ENCODE peak calls at places on chromosomes 3 and 15, in eight cellular contexts. A is DMS153; M is amygdala; I is activated naive CD4-positive, alpha-beta T cell; P is IMR-90; F is tibial artery; X is Daoy; K is ovary. U is an unnamed sample.

GRCh38 chr3:189664311-189664710 is 33.1 kb downstream of the TP63 start:
- DNase-seq in K (no peak), A (no peak), X (peak; percentile 60), F (no peak), P (peak; percentile 96), M (no peak), I (no peak), U (no peak)

GRCh38 chr3:156643729-156644389 is 30.5 kb upstream of the TIPARP start:
- DNase-seq in I (no peak), X (no peak), F (no peak), P (peak; percentile 75), M (no peak), K (no peak), A (peak; percentile 7), U (no peak)

GRCh38 chr3:51722362-51722761 is 15.5 kb downstream of the GRM2 start:
- DNase-seq in K (no peak), X (no peak), A (no peak), M (no peak), F (no peak), P (no peak), I (no peak), U (no peak)

GRCh38 chr3:71478568-71478967 is 105.0 kb downstream of the FOXP1 start:
- DNase-seq in I (peak; percentile 10), F (no peak), X (peak; percentile 18), A (no peak), P (peak; percentile 26), K (no peak), M (no peak), U (no peak)

GRCh38 chr3:31472479-31473390 is 60.0 kb upstream of the STT3B start:
- DNase-seq in M (no peak), P (peak; percentile 24), I (no peak), K (no peak), F (no peak), X (peak; percentile 80), A (no peak), U (no peak)

GRCh38 chr3:25783661-25784512 is 644 bp upstream of the NGLY1 start:
- DNase-seq in A (no peak), I (no peak), K (no peak), F (peak; percentile 73), M (no peak), P (peak; percentile 18), X (peak; percentile 28), U (peak; percentile 78)

GRCh38 chr15:66138096-66138783 is 115.3 kb downstream of the MEGF11 start:
- DNase-seq in F (no peak), I (no peak), P (no peak), X (no peak), M (no peak), K (peak; percentile 54), A (no peak), U (peak; percentile 54)

GRCh38 chr15:100230784-100231183 is 111.0 kb downstream of the ADAMTS17 start:
- DNase-seq in I (no peak), M (no peak), A (no peak), P (no peak), F (no peak), K (no peak), X (no peak), U (no peak)

GRCh38 chr3:56593455-56594158 is 36.6 kb downstream of the CCDC66 start:
- DNase-seq in X (no peak), A (peak; percentile 58), M (no peak), I (no peak), P (no peak), F (no peak), K (no peak), U (no peak)

GRCh38 chr15:60417112-60417511 is 19.3 kb upstream of the ANXA2 start:
- DNase-seq in M (no peak), F (no peak), P (no peak), I (no peak), K (no peak), X (no peak), A (no peak), U (no peak)

GRCh38 chr3:128312271-128312670 is 154.4 kb downstream of the DNAJB8 start:
- DNase-seq in X (no peak), F (no peak), M (no peak), K (no peak), I (no peak), P (no peak), A (no peak), U (no peak)

GRCh38 chr3:187616307-187616939 is 53.8 kb downstream of the SST start:
- DNase-seq in A (peak; percentile 14), X (peak; percentile 56), F (no peak), K (no peak), I (peak; percentile 10), M (no peak), P (peak; percentile 55), U (no peak)

GRCh38 chr3:13282528-13282985 is 137.6 kb downstream of the NUP210 start:
- DNase-seq in F (peak; percentile 34), P (no peak), A (no peak), X (no peak), K (no peak), I (no peak), M (no peak), U (peak; percentile 41)

GRCh38 chr3:148943531-148944200 is 47.7 kb upstream of the GYG1 start:
- DNase-seq in A (peak; percentile 74), K (no peak), M (no peak), P (peak; percentile 85), X (peak; percentile 83), I (no peak), F (no peak), U (no peak)

GRCh38 chr3:108036984-108037741 is 53.7 kb downstream of the CD47 start:
- DNase-seq in X (no peak), P (peak; percentile 71), K (no peak), M (no peak), I (no peak), F (no peak), A (no peak), U (no peak)

GRCh38 chr3:192417012-192417411 is 310.3 kb downstream of the FGF12 start:
- DNase-seq in M (no peak), F (no peak), P (no peak), I (no peak), X (no peak), K (no peak), A (no peak), U (no peak)

GRCh38 chr3:112303811-112304325 is 9.9 kb upstream of the SLC9C1 start:
- DNase-seq in M (no peak), X (no peak), K (no peak), F (no peak), I (no peak), P (peak; percentile 28), A (no peak), U (no peak)

GRCh38 chr3:172710709-172711456 is at the start of gene NCEH1:
- DNase-seq in A (peak; percentile 95), M (peak; percentile 32), P (peak; percentile 99), I (peak; percentile 17), F (peak; percentile 95), K (peak; percentile 70), X (peak; percentile 99), U (peak; percentile 94)

GRCh38 chr15:80188293-80188692 is 35.5 kb downstream of the FAH start:
- DNase-seq in I (no peak), K (no peak), P (no peak), X (no peak), F (no peak), M (no peak), A (no peak), U (no peak)

GRCh38 chr3:38247366-38248035 is 18.1 kb upstream of the SLC22A13 start:
- DNase-seq in X (peak; percentile 75), M (no peak), A (no peak), P (peak; percentile 93), K (no peak), I (no peak), F (no peak), U (no peak)

GRCh38 chr15:89820651-89821611 is 6.3 kb upstream of the ANPEP start:
- DNase-seq in I (no peak), P (peak; percentile 86), K (no peak), X (peak; percentile 83), M (no peak), F (peak; percentile 67), A (no peak), U (no peak)

GRCh38 chr15:73996939-73997338 is 2.4 kb downstream of the PML start:
- DNase-seq in I (no peak), A (peak; percentile 43), K (no peak), F (no peak), P (no peak), M (no peak), X (peak; percentile 80), U (no peak)

GRCh38 chr3:11764931-11765363 is 81.7 kb downstream of the TAMM41 start:
- DNase-seq in X (peak; percentile 79), I (no peak), K (no peak), A (no peak), P (peak; percentile 84), M (no peak), F (no peak), U (no peak)

GRCh38 chr3:173993299-173993698 is 595.8 kb downstream of the NLGN1 start:
- DNase-seq in P (peak; percentile 58), X (peak; percentile 30), M (no peak), I (no peak), F (no peak), A (no peak), K (no peak), U (no peak)

U was measured in Right ventricle myocardium superior.